ENCODE peak calls at places on chromosomes 7 and 10, in nine cellular contexts. P, F, E, M, I, J, W, O and B are unnamed samples.

GRCh38 chr7:27143022-27143949 is at the start of gene HOXA5:
- DNase-seq in P (no peak), J (peak), F (peak), E (no peak), W (peak), I (peak), M (no peak), O (peak), B (no peak)

GRCh38 chr10:66916030-66916429 is 9.8 kb upstream of the LRRTM3 start:
- DNase-seq in O (no peak), M (no peak), E (no peak), P (no peak), W (no peak), F (no peak), I (no peak), J (no peak), B (no peak)

GRCh38 chr7:96253441-96253840 is 68.5 kb downstream of the SLC25A13 start:
- DNase-seq in J (no peak), W (no peak), P (no peak), I (no peak), O (no peak), F (no peak), M (no peak), E (no peak), B (no peak)

GRCh38 chr10:103584216-103585010 is 90.9 kb downstream of the NEURL1 start:
- DNase-seq in E (no peak), P (peak), M (no peak), J (no peak), O (no peak), I (peak), W (no peak), F (no peak), B (peak)

GRCh38 chr10:63703113-63703670 is 182.0 kb downstream of the REEP3 start:
- DNase-seq in F (no peak), P (no peak), J (no peak), M (peak), O (no peak), E (peak), W (no peak), I (peak), B (no peak)

GRCh38 chr10:77111611-77112550 is 525.7 kb downstream of the KCNMA1 start:
- DNase-seq in W (no peak), F (peak), I (peak), P (no peak), J (no peak), E (peak), O (peak), M (peak), B (no peak)

GRCh38 chr10:78472542-78472890 is 438.9 kb downstream of the RPS24 start:
- DNase-seq in O (no peak), W (no peak), E (no peak), J (no peak), F (no peak), I (no peak), P (no peak), M (no peak), B (no peak)

GRCh38 chr7:116565981-116566380 is 41.1 kb downstream of the CAV1 start:
- DNase-seq in M (no peak), J (no peak), I (no peak), O (no peak), E (no peak), W (no peak), F (no peak), P (no peak), B (no peak)

GRCh38 chr10:17383801-17384445 is 70.5 kb downstream of the ST8SIA6 start:
- DNase-seq in O (no peak), J (no peak), W (no peak), P (no peak), E (no peak), F (no peak), M (no peak), I (peak), B (no peak)

GRCh38 chr10:5496261-5497250 is 2.8 kb downstream of the CALML5 start:
- DNase-seq in W (no peak), E (no peak), M (no peak), P (no peak), F (no peak), I (no peak), J (no peak), O (no peak), B (no peak)

GRCh38 chr10:43352951-43353350 is 18.5 kb upstream of the FXYD4 start:
- DNase-seq in W (no peak), F (no peak), I (no peak), E (no peak), P (no peak), M (no peak), O (no peak), J (peak), B (no peak)

GRCh38 chr10:22436893-22437619 is 91.8 kb downstream of the SPAG6 start:
- DNase-seq in M (peak), J (peak), W (peak), E (peak), F (peak), O (peak), I (peak), P (peak), B (peak)

GRCh38 chr7:30038182-30038980 is 10.2 kb downstream of the PLEKHA8 start:
- DNase-seq in O (no peak), J (no peak), M (no peak), P (no peak), I (peak), F (no peak), W (no peak), E (no peak), B (no peak)

GRCh38 chr7:134826105-134826504 is 46.7 kb downstream of the CALD1 start:
- DNase-seq in W (no peak), O (peak), J (no peak), E (no peak), I (peak), P (no peak), F (peak), M (no peak), B (no peak)

GRCh38 chr7:51031791-51032484 is 249.2 kb upstream of the GRB10 start:
- DNase-seq in I (no peak), E (no peak), P (no peak), J (peak), O (no peak), W (no peak), M (no peak), F (no peak), B (no peak)

GRCh38 chr7:149773446-149774236 is at the start of gene ZNF467:
- DNase-seq in W (peak), F (peak), O (no peak), J (peak), M (no peak), E (no peak), I (peak), P (no peak), B (peak)

GRCh38 chr10:105650311-105650710 is 1009.2 kb downstream of the SORCS3 start:
- DNase-seq in P (no peak), O (no peak), E (no peak), W (no peak), M (no peak), J (no peak), F (no peak), I (no peak), B (no peak)

GRCh38 chr10:122044045-122044661 is 55.2 kb downstream of the TACC2 start:
- DNase-seq in P (no peak), J (no peak), I (no peak), E (no peak), O (no peak), W (peak), M (no peak), F (peak), B (no peak)

GRCh38 chr7:36473454-36474282 is 84.0 kb downstream of the ANLN start:
- DNase-seq in F (peak), P (no peak), W (peak), O (no peak), J (no peak), M (no peak), E (peak), I (peak), B (peak)